ENCODE peak calls at places on chromosomes 4 and X, in nine cellular contexts. T is stomach, G is fibroblast of lung, U is GM06990, L is ascending aorta, P is uterus, E is A549, V is spleen, H is cardiac fibroblast. O is an unnamed sample.
A peak's percentile ranks its signal among the peaks of the same experiment; 100 is the strongest.

GRCh38 chr4:98606879-98607278 is 51.5 kb downstream of the TSPAN5 start:
- DNase-seq in T (no peak), G (no peak), U (no peak), L (no peak), P (no peak), E (no peak), V (no peak), H (no peak), O (no peak)

GRCh38 chr4:11424000-11424399 is 4.7 kb downstream of the HS3ST1 start:
- DNase-seq in T (no peak), G (peak; percentile 18), U (no peak), L (no peak), P (peak; percentile 22), E (peak; percentile 28), V (no peak), H (peak; percentile 67), O (no peak)

GRCh38 chr4:142817442-142817841 is 28.7 kb downstream of the INPP4B start:
- DNase-seq in T (no peak), G (peak; percentile 98), U (no peak), L (no peak), P (no peak), E (peak; percentile 17), V (no peak), H (peak; percentile 95), O (no peak)

GRCh38 chr4:105164548-105164947 is 17.9 kb downstream of the TET2 start:
- DNase-seq in T (no peak), G (no peak), U (no peak), L (no peak), P (no peak), E (no peak), V (no peak), H (no peak), O (no peak)

GRCh38 chr4:13920111-13920875 is 292.8 kb upstream of the BOD1L1 start:
- DNase-seq in T (no peak), G (no peak), U (no peak), L (no peak), P (no peak), E (peak; percentile 39), V (no peak), H (no peak), O (no peak)

GRCh38 chr4:48109413-48110263 is 24.4 kb downstream of the TXK start:
- DNase-seq in T (no peak), G (peak; percentile 42), U (no peak), L (no peak), P (no peak), E (peak; percentile 59), V (no peak), H (peak; percentile 41), O (no peak)

GRCh38 chrX:24283122-24283789 is 30.6 kb downstream of the SUPT20HL2 start:
- DNase-seq in T (no peak), G (no peak), U (no peak), L (no peak), P (peak; percentile 65), E (no peak), V (no peak), H (peak; percentile 42), O (no peak)

GRCh38 chr4:148444296-148445070 is 2.3 kb upstream of the NR3C2 start:
- DNase-seq in T (peak; percentile 42), G (peak; percentile 9), U (peak; percentile 14), L (no peak), P (peak; percentile 38), E (no peak), V (peak; percentile 91), H (no peak), O (peak; percentile 67)

GRCh38 chrX:3639236-3639635 is 74.2 kb downstream of the PRKX start:
- DNase-seq in T (no peak), G (no peak), U (no peak), L (no peak), P (no peak), E (no peak), V (no peak), H (peak; percentile 36), O (no peak)

GRCh38 chrX:119477812-119478232 is 9.6 kb downstream of the SLC25A5 start:
- DNase-seq in T (peak; percentile 42), G (peak; percentile 64), U (no peak), L (no peak), P (peak; percentile 55), E (peak; percentile 81), V (no peak), H (peak; percentile 90), O (no peak)

GRCh38 chr4:166501941-166502382 is 628.9 kb downstream of the TLL1 start:
- DNase-seq in T (no peak), G (peak; percentile 9), U (peak; percentile 9), L (no peak), P (no peak), E (peak; percentile 52), V (no peak), H (peak; percentile 48), O (no peak)

GRCh38 chr4:6391852-6392188 is 80.6 kb downstream of the PPP2R2C start:
- DNase-seq in T (no peak), G (no peak), U (no peak), L (no peak), P (no peak), E (peak; percentile 13), V (no peak), H (no peak), O (no peak)

GRCh38 chrX:97027384-97027922 is 143.7 kb downstream of the RPA4 start:
- DNase-seq in T (no peak), G (peak; percentile 37), U (no peak), L (no peak), P (no peak), E (peak; percentile 4), V (no peak), H (no peak), O (no peak)

GRCh38 chr4:1881709-1882108 is 10.5 kb downstream of the NSD2 start:
- DNase-seq in T (no peak), G (no peak), U (no peak), L (no peak), P (no peak), E (no peak), V (no peak), H (no peak), O (peak; percentile 2)

GRCh38 chrX:34642849-34643248 is 14.2 kb downstream of the TMEM47 start:
- DNase-seq in T (no peak), G (no peak), U (no peak), L (no peak), P (no peak), E (no peak), V (no peak), H (no peak), O (no peak)

GRCh38 chrX:34632404-34632803 is 24.7 kb downstream of the TMEM47 start:
- DNase-seq in T (no peak), G (no peak), U (no peak), L (no peak), P (no peak), E (no peak), V (no peak), H (peak; percentile 22), O (no peak)

GRCh38 chrX:34638116-34638515 is 19.0 kb downstream of the TMEM47 start:
- DNase-seq in T (no peak), G (peak; percentile 29), U (no peak), L (no peak), P (no peak), E (peak; percentile 31), V (no peak), H (peak; percentile 57), O (no peak)
- TF ChIP-seq CTCF in T (peak; percentile 40), G (peak; percentile 33), U (peak; percentile 36), L (no peak), P (peak; percentile 41), E (peak; percentile 62), V (no peak), H (peak; percentile 31), O (peak; percentile 89)

GRCh38 chrX:46653482-46653881 is 79.9 kb downstream of the CHST7 start:
- DNase-seq in T (no peak), G (no peak), U (no peak), L (no peak), P (no peak), E (peak; percentile 38), V (no peak), H (peak; percentile 26), O (no peak)
- TF ChIP-seq CTCF in T (no peak), G (peak; percentile 51), U (peak; percentile 60), L (no peak), P (no peak), E (peak; percentile 20), V (no peak), H (peak; percentile 31), O (peak; percentile 58)

GRCh38 chr4:154344686-154345085 is 146.9 kb downstream of the DCHS2 start:
- DNase-seq in T (no peak), G (no peak), U (no peak), L (no peak), P (no peak), E (peak; percentile 3), V (no peak), H (no peak), O (no peak)
- TF ChIP-seq CTCF in T (no peak), G (no peak), U (peak; percentile 30), L (no peak), P (no peak), E (no peak), V (no peak), H (no peak), O (peak; percentile 20)

GRCh38 chrX:129520151-129520550 is 3.1 kb downstream of the SMARCA1 start:
- DNase-seq in T (no peak), G (no peak), U (no peak), L (no peak), P (no peak), E (no peak), V (no peak), H (no peak), O (no peak)

GRCh38 chrX:129524250-129524850 is 1.1 kb upstream of the SMARCA1 start:
- DNase-seq in T (no peak), G (no peak), U (no peak), L (no peak), P (no peak), E (no peak), V (no peak), H (no peak), O (no peak)

GRCh38 chrX:129523076-129524055 is at the start of gene SMARCA1:
- DNase-seq in T (peak; percentile 39), G (peak; percentile 70), U (no peak), L (no peak), P (peak; percentile 44), E (peak; percentile 79), V (peak; percentile 78), H (peak; percentile 76), O (no peak)

GRCh38 chrX:129525162-129525561 is 1.9 kb upstream of the SMARCA1 start:
- DNase-seq in T (no peak), G (no peak), U (no peak), L (no peak), P (no peak), E (peak; percentile 51), V (no peak), H (peak; percentile 4), O (no peak)

GRCh38 chrX:129522184-129523059 is 868 bp downstream of the SMARCA1 start:
- DNase-seq in T (peak; percentile 63), G (peak; percentile 69), U (no peak), L (no peak), P (peak; percentile 49), E (peak; percentile 66), V (no peak), H (peak; percentile 70), O (no peak)
- TF ChIP-seq CTCF in T (no peak), G (peak; percentile 20), U (no peak), L (no peak), P (no peak), E (no peak), V (no peak), H (peak; percentile 21), O (peak; percentile 65)

GRCh38 chr4:139085141-139085540 is 69.6 kb downstream of the NOCT start:
- DNase-seq in T (no peak), G (peak; percentile 16), U (no peak), L (no peak), P (no peak), E (peak; percentile 13), V (no peak), H (peak; percentile 42), O (no peak)
- TF ChIP-seq CTCF in T (no peak), G (peak; percentile 34), U (no peak), L (no peak), P (peak; percentile 4), E (peak; percentile 38), V (no peak), H (peak; percentile 22), O (peak; percentile 76)

GRCh38 chrX:103177561-103177960 is 37.3 kb upstream of the BEX4 start:
- DNase-seq in T (no peak), G (no peak), U (no peak), L (no peak), P (no peak), E (no peak), V (no peak), H (no peak), O (no peak)
- TF ChIP-seq CTCF in T (no peak), G (no peak), U (no peak), L (no peak), P (no peak), E (no peak), V (no peak), H (no peak), O (no peak)

O was measured in chondrocyte.